ENCODE peak calls at places on chromosomes 12 and 14, in four cellular contexts. B, L, F and V are unnamed samples.

GRCh38 chr12:124024263-124024678 is 51.3 kb downstream of the ZNF664 start:
- DNase-seq in B (no peak), L (no peak), F (no peak), V (no peak)

GRCh38 chr12:24608637-24609285 is 340.1 kb downstream of the BCAT1 start:
- DNase-seq in B (no peak), L (no peak), F (no peak), V (no peak)

GRCh38 chr12:40013847-40014246 is 92.0 kb downstream of the SLC2A13 start:
- DNase-seq in B (no peak), L (no peak), F (no peak), V (no peak)

GRCh38 chr12:132379996-132380395 is 50.6 kb upstream of the GALNT9 start:
- DNase-seq in B (no peak), L (no peak), F (no peak), V (no peak)

GRCh38 chr14:24965934-24966593 is 83.9 kb downstream of the STXBP6 start:
- DNase-seq in B (no peak), L (no peak), F (no peak), V (no peak)

GRCh38 chr12:118680361-118680963 is 300.9 kb upstream of the SRRM4 start:
- DNase-seq in B (no peak), L (peak), F (no peak), V (no peak)

GRCh38 chr14:35387209-35387608 is 17.3 kb downstream of the NFKBIA start:
- DNase-seq in B (no peak), L (no peak), F (no peak), V (no peak)

GRCh38 chr14:30108975-30109700 is 181.5 kb upstream of the PRKD1 start:
- DNase-seq in B (no peak), L (no peak), F (no peak), V (no peak)

GRCh38 chr12:79521576-79521975 is 169.2 kb downstream of the PAWR start:
- DNase-seq in B (no peak), L (no peak), F (no peak), V (no peak)

GRCh38 chr12:78977463-78977862 is 112.9 kb downstream of the SYT1 start:
- DNase-seq in B (no peak), L (no peak), F (no peak), V (no peak)

GRCh38 chr12:46518729-46519128 is 146.2 kb upstream of the SLC38A2 start:
- DNase-seq in B (no peak), L (no peak), F (peak), V (no peak)

GRCh38 chr12:1691123-1692007 is 495 bp downstream of the ADIPOR2 start:
- DNase-seq in B (no peak), L (peak), F (peak), V (no peak)

GRCh38 chr12:52346596-52346995 is 20.7 kb downstream of the KRT85 start:
- DNase-seq in B (no peak), L (no peak), F (no peak), V (peak)

GRCh38 chr12:62640910-62641448 is 174.4 kb downstream of the MON2 start:
- DNase-seq in B (no peak), L (no peak), F (no peak), V (peak)

GRCh38 chr12:9607816-9608215 is at the start of gene KLRB1:
- DNase-seq in B (no peak), L (no peak), F (no peak), V (no peak)

GRCh38 chr12:81726634-81727033 is 32.5 kb downstream of the PPFIA2 start:
- DNase-seq in B (no peak), L (no peak), F (no peak), V (no peak)

GRCh38 chr14:59343585-59343984 is 121.6 kb downstream of the GPR135 start:
- DNase-seq in B (no peak), L (no peak), F (no peak), V (no peak)

GRCh38 chr14:104334812-104335161 is 196.4 kb downstream of the KIF26A start:
- DNase-seq in B (no peak), L (no peak), F (no peak), V (no peak)

GRCh38 chr14:97697772-97698171 is 900.6 kb downstream of the VRK1 start:
- DNase-seq in B (no peak), L (no peak), F (no peak), V (no peak)

GRCh38 chr12:12474471-12474928 is 88.2 kb downstream of the DUSP16 start:
- DNase-seq in B (peak), L (no peak), F (no peak), V (no peak)

GRCh38 chr12:31470462-31470861 is 120.5 kb downstream of the DENND5B start:
- DNase-seq in B (no peak), L (no peak), F (no peak), V (no peak)

GRCh38 chr12:31465002-31465401 is 125.9 kb downstream of the DENND5B start:
- DNase-seq in B (no peak), L (no peak), F (no peak), V (no peak)

GRCh38 chr12:31471061-31471460 is 119.9 kb downstream of the DENND5B start:
- DNase-seq in B (no peak), L (no peak), F (no peak), V (no peak)

GRCh38 chr12:31471823-31472222 is 119.1 kb downstream of the DENND5B start:
- DNase-seq in B (no peak), L (no peak), F (no peak), V (no peak)

GRCh38 chr12:31466768-31467167 is 124.2 kb downstream of the DENND5B start:
- DNase-seq in B (no peak), L (no peak), F (no peak), V (no peak)
- TF ChIP-seq ETV6 in B (no peak), L (no peak), F (no peak), V (no peak)

GRCh38 chr12:4858385-4858784 is 51.3 kb upstream of the KCNA1 start:
- DNase-seq in B (no peak), L (peak), F (peak), V (no peak)
- TF ChIP-seq ETV6 in B (no peak), L (no peak), F (no peak), V (no peak)

DNA sequence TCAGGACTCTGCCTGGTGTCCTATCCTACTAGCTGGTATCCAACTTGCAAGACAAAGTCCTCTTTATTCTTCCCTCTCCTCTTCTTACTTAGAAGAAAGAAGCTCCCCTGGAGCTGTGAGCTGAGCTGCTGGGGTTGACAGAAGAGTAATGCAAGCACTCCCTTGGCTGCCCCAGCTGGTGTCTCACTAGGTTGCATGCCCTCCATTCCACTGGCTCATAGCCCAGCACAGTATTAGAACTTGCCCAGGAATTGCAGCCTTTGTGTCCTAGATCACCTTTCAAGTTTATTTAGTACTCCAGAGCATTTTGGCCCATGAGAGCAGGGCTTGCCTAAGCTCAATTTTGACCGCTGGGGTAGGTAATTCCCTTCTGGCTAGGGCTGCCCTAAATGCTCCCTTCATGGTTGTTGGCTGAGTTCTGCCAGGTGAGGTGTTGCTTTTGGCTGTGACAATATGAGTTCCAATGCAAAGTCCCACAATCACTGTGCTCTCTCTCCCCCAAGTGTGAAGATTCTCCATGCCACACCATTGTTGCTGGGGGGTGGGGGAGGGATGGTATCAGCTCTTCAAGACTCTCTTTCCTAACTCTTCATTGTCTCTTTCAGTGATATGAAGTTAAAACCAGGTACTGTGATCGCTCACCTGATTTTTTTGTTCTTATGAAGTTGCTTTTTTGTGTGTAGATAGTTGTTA is 317.4 kb upstream of the DDHD1 start:
- DNase-seq in B (no peak), L (no peak), F (peak), V (no peak)
- TF ChIP-seq ETV6 in B (no peak), L (no peak), F (no peak), V (no peak)

GRCh38 chr14:20680843-20681347 is 3.5 kb upstream of the RNASE4 start:
- DNase-seq in B (peak), L (peak), F (no peak), V (no peak)
- TF ChIP-seq ETV6 in B (no peak), L (no peak), F (no peak), V (no peak)

DNA sequence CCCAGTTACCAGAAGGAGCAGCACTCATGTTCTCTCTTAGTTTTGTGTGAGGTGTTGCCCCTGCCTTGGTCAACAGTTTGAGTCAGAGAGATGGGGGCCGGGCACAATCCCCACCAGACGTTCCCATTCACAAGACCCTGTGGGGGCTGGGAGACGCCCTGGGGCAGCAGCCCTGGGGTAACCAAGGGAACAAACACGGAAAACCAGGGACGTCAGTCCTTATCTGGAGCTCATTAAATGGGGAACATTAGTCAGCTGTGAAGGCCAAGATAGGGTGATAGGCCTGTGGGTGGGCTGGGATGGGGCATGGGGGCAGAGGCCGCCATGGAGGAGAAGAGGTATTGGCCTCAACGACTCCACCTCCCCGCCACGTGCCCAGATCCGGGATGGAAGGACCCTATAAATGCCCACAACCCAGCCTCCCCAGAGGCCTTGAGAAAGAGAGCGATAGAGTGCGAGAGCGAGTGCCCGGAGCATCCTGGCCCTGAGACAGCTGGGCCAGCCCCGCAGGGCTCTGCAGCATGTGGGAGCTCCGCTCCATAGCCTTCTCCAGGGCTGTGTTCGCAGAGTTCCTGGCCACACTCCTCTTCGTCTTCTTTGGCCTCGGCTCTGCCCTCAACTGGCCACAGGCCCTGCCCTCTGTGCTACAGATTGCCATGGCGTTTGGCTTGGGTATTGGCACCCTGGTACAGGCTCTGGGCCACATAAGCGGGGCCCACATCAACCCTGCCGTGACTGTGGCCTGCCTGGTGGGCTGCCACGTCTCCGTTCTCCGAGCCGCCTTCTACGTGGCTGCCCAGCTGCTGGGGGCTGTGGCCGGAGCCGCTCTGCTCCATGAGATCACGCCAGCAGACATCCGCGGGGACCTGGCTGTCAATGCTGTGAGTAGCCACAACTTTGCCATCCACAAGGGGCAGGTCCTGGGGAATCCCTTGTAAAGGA is at the start of gene AQP2:
- DNase-seq in B (no peak), L (no peak), F (no peak), V (no peak)
- TF ChIP-seq ETV6 in B (no peak), L (no peak), F (no peak), V (no peak)